ENCODE peak calls at places on chromosomes 12 and 14, in ten cellular contexts. One of them, this sample, is unnamed.

GRCh38 chr12:62290804-62291203 is 30.6 kb downstream of the USP15 start:
- DNase-seq in LoVo: no peak
- DNase-seq in activated naive CD4-positive, alpha-beta T cell: no peak
- DNase-seq in ELR: peak; percentile 16
- DNase-seq in T-helper 2 cell treated with Interferon-gamma antibody and Interleukin-4, amounts not matched to agents 5 μg/mL and 100 μg/mL, for 36 hours: no peak
- DNase-seq in stimulated activated CD4-positive, alpha-beta T cell treated with anti-CD3 and anti-CD28 coated beads, Interleukin-4, amount 100 ng/mL, for 1 hour: no peak
- DNase-seq in LHCN-M2: no peak
- DNase-seq in HFFc6: no peak
- DNase-seq in NCI-H2171 treated with DMSO at 0.1 percent for 48 hours: no peak
- DNase-seq in activated T-cell treated with anti-CD3 and anti-CD28 coated beads, Interleukin-2, amount 50 U/mL, for 4 hours: no peak
- DNase-seq in this sample: no peak

GRCh38 chr14:36647827-36648753 is 13.6 kb upstream of the PAX9 start:
- DNase-seq in HFFc6: no peak
- DNase-seq in LHCN-M2: peak; percentile 47
- DNase-seq in LoVo: peak; percentile 35
- DNase-seq in activated T-cell treated with anti-CD3 and anti-CD28 coated beads, Interleukin-2, amount 50 U/mL, for 4 hours: no peak
- DNase-seq in ELR: peak; percentile 23
- DNase-seq in NCI-H2171 treated with DMSO at 0.1 percent for 48 hours: peak; percentile 78
- DNase-seq in T-helper 2 cell treated with Interferon-gamma antibody and Interleukin-4, amounts not matched to agents 5 μg/mL and 100 μg/mL, for 36 hours: no peak
- DNase-seq in activated naive CD4-positive, alpha-beta T cell: no peak
- DNase-seq in stimulated activated CD4-positive, alpha-beta T cell treated with anti-CD3 and anti-CD28 coated beads, Interleukin-4, amount 100 ng/mL, for 1 hour: no peak
- DNase-seq in this sample: peak; percentile 48

GRCh38 chr12:8644345-8645248 is 18.0 kb downstream of the MFAP5 start:
- DNase-seq in stimulated activated CD4-positive, alpha-beta T cell treated with anti-CD3 and anti-CD28 coated beads, Interleukin-4, amount 100 ng/mL, for 1 hour: peak; percentile 23
- DNase-seq in HFFc6: no peak
- DNase-seq in LoVo: no peak
- DNase-seq in NCI-H2171 treated with DMSO at 0.1 percent for 48 hours: no peak
- DNase-seq in activated naive CD4-positive, alpha-beta T cell: no peak
- DNase-seq in activated T-cell treated with anti-CD3 and anti-CD28 coated beads, Interleukin-2, amount 50 U/mL, for 4 hours: peak; percentile 40
- DNase-seq in ELR: no peak
- DNase-seq in LHCN-M2: no peak
- DNase-seq in T-helper 2 cell treated with Interferon-gamma antibody and Interleukin-4, amounts not matched to agents 5 μg/mL and 100 μg/mL, for 36 hours: peak; percentile 66
- DNase-seq in this sample: peak; percentile 88

GRCh38 chr14:39175445-39176262 is 600 bp downstream of the PNN start:
- DNase-seq in activated T-cell treated with anti-CD3 and anti-CD28 coated beads, Interleukin-2, amount 50 U/mL, for 4 hours: no peak
- DNase-seq in LHCN-M2: peak; percentile 37
- DNase-seq in LoVo: peak; percentile 26
- DNase-seq in NCI-H2171 treated with DMSO at 0.1 percent for 48 hours: peak; percentile 57
- DNase-seq in activated naive CD4-positive, alpha-beta T cell: peak; percentile 50
- DNase-seq in ELR: peak; percentile 60
- DNase-seq in HFFc6: no peak
- DNase-seq in stimulated activated CD4-positive, alpha-beta T cell treated with anti-CD3 and anti-CD28 coated beads, Interleukin-4, amount 100 ng/mL, for 1 hour: peak; percentile 40
- DNase-seq in T-helper 2 cell treated with Interferon-gamma antibody and Interleukin-4, amounts not matched to agents 5 μg/mL and 100 μg/mL, for 36 hours: peak; percentile 45
- DNase-seq in this sample: peak; percentile 17

GRCh38 chr14:106657460-106657859 is 1131.1 kb downstream of the TMEM121 start:
- DNase-seq in T-helper 2 cell treated with Interferon-gamma antibody and Interleukin-4, amounts not matched to agents 5 μg/mL and 100 μg/mL, for 36 hours: no peak
- DNase-seq in activated T-cell treated with anti-CD3 and anti-CD28 coated beads, Interleukin-2, amount 50 U/mL, for 4 hours: peak; percentile 62
- DNase-seq in HFFc6: no peak
- DNase-seq in LoVo: no peak
- DNase-seq in LHCN-M2: no peak
- DNase-seq in ELR: no peak
- DNase-seq in activated naive CD4-positive, alpha-beta T cell: no peak
- DNase-seq in NCI-H2171 treated with DMSO at 0.1 percent for 48 hours: no peak
- DNase-seq in stimulated activated CD4-positive, alpha-beta T cell treated with anti-CD3 and anti-CD28 coated beads, Interleukin-4, amount 100 ng/mL, for 1 hour: peak; percentile 67
- DNase-seq in this sample: no peak

GRCh38 chr12:13222076-13222475 is 25.6 kb downstream of the EMP1 start:
- DNase-seq in HFFc6: no peak
- DNase-seq in LoVo: peak; percentile 94
- DNase-seq in T-helper 2 cell treated with Interferon-gamma antibody and Interleukin-4, amounts not matched to agents 5 μg/mL and 100 μg/mL, for 36 hours: no peak
- DNase-seq in activated naive CD4-positive, alpha-beta T cell: no peak
- DNase-seq in stimulated activated CD4-positive, alpha-beta T cell treated with anti-CD3 and anti-CD28 coated beads, Interleukin-4, amount 100 ng/mL, for 1 hour: no peak
- DNase-seq in ELR: peak; percentile 45
- DNase-seq in LHCN-M2: no peak
- DNase-seq in NCI-H2171 treated with DMSO at 0.1 percent for 48 hours: no peak
- DNase-seq in activated T-cell treated with anti-CD3 and anti-CD28 coated beads, Interleukin-2, amount 50 U/mL, for 4 hours: no peak
- DNase-seq in this sample: peak; percentile 49

GRCh38 chr12:93130371-93131049 is 201.4 kb upstream of the EEA1 start:
- DNase-seq in LHCN-M2: no peak
- DNase-seq in T-helper 2 cell treated with Interferon-gamma antibody and Interleukin-4, amounts not matched to agents 5 μg/mL and 100 μg/mL, for 36 hours: no peak
- DNase-seq in NCI-H2171 treated with DMSO at 0.1 percent for 48 hours: no peak
- DNase-seq in ELR: no peak
- DNase-seq in activated T-cell treated with anti-CD3 and anti-CD28 coated beads, Interleukin-2, amount 50 U/mL, for 4 hours: no peak
- DNase-seq in activated naive CD4-positive, alpha-beta T cell: no peak
- DNase-seq in HFFc6: no peak
- DNase-seq in LoVo: no peak
- DNase-seq in stimulated activated CD4-positive, alpha-beta T cell treated with anti-CD3 and anti-CD28 coated beads, Interleukin-4, amount 100 ng/mL, for 1 hour: no peak
- DNase-seq in this sample: no peak

GRCh38 chr14:22556021-22556989 is 32.7 kb downstream of the DAD1 start:
- DNase-seq in LoVo: no peak
- DNase-seq in T-helper 2 cell treated with Interferon-gamma antibody and Interleukin-4, amounts not matched to agents 5 μg/mL and 100 μg/mL, for 36 hours: peak; percentile 99
- DNase-seq in ELR: peak; percentile 93
- DNase-seq in activated T-cell treated with anti-CD3 and anti-CD28 coated beads, Interleukin-2, amount 50 U/mL, for 4 hours: peak; percentile 95
- DNase-seq in HFFc6: peak; percentile 68
- DNase-seq in activated naive CD4-positive, alpha-beta T cell: peak; percentile 85
- DNase-seq in stimulated activated CD4-positive, alpha-beta T cell treated with anti-CD3 and anti-CD28 coated beads, Interleukin-4, amount 100 ng/mL, for 1 hour: peak; percentile 90
- DNase-seq in LHCN-M2: peak; percentile 61
- DNase-seq in NCI-H2171 treated with DMSO at 0.1 percent for 48 hours: no peak
- DNase-seq in this sample: peak; percentile 91

GRCh38 chr12:94649349-94650142 is 811 bp downstream of the TMCC3 start:
- DNase-seq in HFFc6: no peak
- DNase-seq in LoVo: peak; percentile 69
- DNase-seq in activated naive CD4-positive, alpha-beta T cell: peak; percentile 3
- DNase-seq in LHCN-M2: peak; percentile 22
- DNase-seq in T-helper 2 cell treated with Interferon-gamma antibody and Interleukin-4, amounts not matched to agents 5 μg/mL and 100 μg/mL, for 36 hours: no peak
- DNase-seq in activated T-cell treated with anti-CD3 and anti-CD28 coated beads, Interleukin-2, amount 50 U/mL, for 4 hours: peak; percentile 16
- DNase-seq in stimulated activated CD4-positive, alpha-beta T cell treated with anti-CD3 and anti-CD28 coated beads, Interleukin-4, amount 100 ng/mL, for 1 hour: peak; percentile 35
- DNase-seq in NCI-H2171 treated with DMSO at 0.1 percent for 48 hours: peak; percentile 47
- DNase-seq in ELR: peak; percentile 54
- DNase-seq in this sample: peak; percentile 35

GRCh38 chr14:71684323-71684722 is 247.9 kb upstream of the RGS6 start:
- DNase-seq in ELR: no peak
- DNase-seq in NCI-H2171 treated with DMSO at 0.1 percent for 48 hours: no peak
- DNase-seq in LHCN-M2: no peak
- DNase-seq in activated T-cell treated with anti-CD3 and anti-CD28 coated beads, Interleukin-2, amount 50 U/mL, for 4 hours: no peak
- DNase-seq in HFFc6: no peak
- DNase-seq in activated naive CD4-positive, alpha-beta T cell: no peak
- DNase-seq in stimulated activated CD4-positive, alpha-beta T cell treated with anti-CD3 and anti-CD28 coated beads, Interleukin-4, amount 100 ng/mL, for 1 hour: no peak
- DNase-seq in T-helper 2 cell treated with Interferon-gamma antibody and Interleukin-4, amounts not matched to agents 5 μg/mL and 100 μg/mL, for 36 hours: no peak
- DNase-seq in LoVo: no peak
- DNase-seq in this sample: no peak

GRCh38 chr14:28766505-28767238 is at the start of gene FOXG1:
- DNase-seq in HFFc6: no peak
- DNase-seq in LoVo: no peak
- DNase-seq in NCI-H2171 treated with DMSO at 0.1 percent for 48 hours: peak; percentile 91
- DNase-seq in activated naive CD4-positive, alpha-beta T cell: no peak
- DNase-seq in stimulated activated CD4-positive, alpha-beta T cell treated with anti-CD3 and anti-CD28 coated beads, Interleukin-4, amount 100 ng/mL, for 1 hour: no peak
- DNase-seq in activated T-cell treated with anti-CD3 and anti-CD28 coated beads, Interleukin-2, amount 50 U/mL, for 4 hours: no peak
- DNase-seq in T-helper 2 cell treated with Interferon-gamma antibody and Interleukin-4, amounts not matched to agents 5 μg/mL and 100 μg/mL, for 36 hours: no peak
- DNase-seq in LHCN-M2: no peak
- DNase-seq in ELR: peak; percentile 61
- DNase-seq in this sample: no peak

GRCh38 chr14:102821252-102821651 is 44.0 kb downstream of the TRAF3 start:
- DNase-seq in NCI-H2171 treated with DMSO at 0.1 percent for 48 hours: no peak
- DNase-seq in LoVo: no peak
- DNase-seq in LHCN-M2: no peak
- DNase-seq in activated naive CD4-positive, alpha-beta T cell: no peak
- DNase-seq in activated T-cell treated with anti-CD3 and anti-CD28 coated beads, Interleukin-2, amount 50 U/mL, for 4 hours: no peak
- DNase-seq in HFFc6: no peak
- DNase-seq in ELR: peak; percentile 26
- DNase-seq in T-helper 2 cell treated with Interferon-gamma antibody and Interleukin-4, amounts not matched to agents 5 μg/mL and 100 μg/mL, for 36 hours: no peak
- DNase-seq in stimulated activated CD4-positive, alpha-beta T cell treated with anti-CD3 and anti-CD28 coated beads, Interleukin-4, amount 100 ng/mL, for 1 hour: no peak
- DNase-seq in this sample: no peak

GRCh38 chr12:4015225-4016076 is 142.3 kb upstream of the PARP11 start:
- DNase-seq in T-helper 2 cell treated with Interferon-gamma antibody and Interleukin-4, amounts not matched to agents 5 μg/mL and 100 μg/mL, for 36 hours: no peak
- DNase-seq in ELR: no peak
- DNase-seq in LHCN-M2: no peak
- DNase-seq in activated T-cell treated with anti-CD3 and anti-CD28 coated beads, Interleukin-2, amount 50 U/mL, for 4 hours: no peak
- DNase-seq in NCI-H2171 treated with DMSO at 0.1 percent for 48 hours: no peak
- DNase-seq in HFFc6: no peak
- DNase-seq in activated naive CD4-positive, alpha-beta T cell: no peak
- DNase-seq in LoVo: no peak
- DNase-seq in stimulated activated CD4-positive, alpha-beta T cell treated with anti-CD3 and anti-CD28 coated beads, Interleukin-4, amount 100 ng/mL, for 1 hour: no peak
- DNase-seq in this sample: no peak

GRCh38 chr14:67987596-67987995 is 168.0 kb downstream of the RAD51B start:
- DNase-seq in NCI-H2171 treated with DMSO at 0.1 percent for 48 hours: no peak
- DNase-seq in HFFc6: peak; percentile 58
- DNase-seq in activated T-cell treated with anti-CD3 and anti-CD28 coated beads, Interleukin-2, amount 50 U/mL, for 4 hours: no peak
- DNase-seq in LHCN-M2: peak; percentile 90
- DNase-seq in T-helper 2 cell treated with Interferon-gamma antibody and Interleukin-4, amounts not matched to agents 5 μg/mL and 100 μg/mL, for 36 hours: no peak
- DNase-seq in LoVo: no peak
- DNase-seq in activated naive CD4-positive, alpha-beta T cell: no peak
- DNase-seq in stimulated activated CD4-positive, alpha-beta T cell treated with anti-CD3 and anti-CD28 coated beads, Interleukin-4, amount 100 ng/mL, for 1 hour: no peak
- DNase-seq in ELR: peak; percentile 71
- DNase-seq in this sample: peak; percentile 52

GRCh38 chr14:83085725-83086124 is 1552.1 kb upstream of the SEL1L start:
- DNase-seq in activated naive CD4-positive, alpha-beta T cell: no peak
- DNase-seq in NCI-H2171 treated with DMSO at 0.1 percent for 48 hours: no peak
- DNase-seq in HFFc6: no peak
- DNase-seq in LoVo: no peak
- DNase-seq in LHCN-M2: no peak
- DNase-seq in stimulated activated CD4-positive, alpha-beta T cell treated with anti-CD3 and anti-CD28 coated beads, Interleukin-4, amount 100 ng/mL, for 1 hour: no peak
- DNase-seq in ELR: no peak
- DNase-seq in T-helper 2 cell treated with Interferon-gamma antibody and Interleukin-4, amounts not matched to agents 5 μg/mL and 100 μg/mL, for 36 hours: no peak
- DNase-seq in activated T-cell treated with anti-CD3 and anti-CD28 coated beads, Interleukin-2, amount 50 U/mL, for 4 hours: no peak
- DNase-seq in this sample: peak; percentile 4

GRCh38 chr12:26869908-26870459 is 37.0 kb upstream of the ITPR2 start:
- DNase-seq in stimulated activated CD4-positive, alpha-beta T cell treated with anti-CD3 and anti-CD28 coated beads, Interleukin-4, amount 100 ng/mL, for 1 hour: no peak
- DNase-seq in LHCN-M2: no peak
- DNase-seq in LoVo: no peak
- DNase-seq in ELR: no peak
- DNase-seq in HFFc6: no peak
- DNase-seq in T-helper 2 cell treated with Interferon-gamma antibody and Interleukin-4, amounts not matched to agents 5 μg/mL and 100 μg/mL, for 36 hours: no peak
- DNase-seq in activated T-cell treated with anti-CD3 and anti-CD28 coated beads, Interleukin-2, amount 50 U/mL, for 4 hours: no peak
- DNase-seq in NCI-H2171 treated with DMSO at 0.1 percent for 48 hours: no peak
- DNase-seq in activated naive CD4-positive, alpha-beta T cell: no peak
- DNase-seq in this sample: no peak

GRCh38 chr14:59118171-59118570 is 70.3 kb upstream of the DAAM1 start:
- DNase-seq in LoVo: no peak
- DNase-seq in activated T-cell treated with anti-CD3 and anti-CD28 coated beads, Interleukin-2, amount 50 U/mL, for 4 hours: no peak
- DNase-seq in NCI-H2171 treated with DMSO at 0.1 percent for 48 hours: no peak
- DNase-seq in stimulated activated CD4-positive, alpha-beta T cell treated with anti-CD3 and anti-CD28 coated beads, Interleukin-4, amount 100 ng/mL, for 1 hour: no peak
- DNase-seq in ELR: no peak
- DNase-seq in LHCN-M2: no peak
- DNase-seq in HFFc6: no peak
- DNase-seq in activated naive CD4-positive, alpha-beta T cell: no peak
- DNase-seq in T-helper 2 cell treated with Interferon-gamma antibody and Interleukin-4, amounts not matched to agents 5 μg/mL and 100 μg/mL, for 36 hours: no peak
- DNase-seq in this sample: no peak

GRCh38 chr12:127170271-127171180 is 1096.4 kb upstream of the TMEM132C start:
- DNase-seq in LoVo: no peak
- DNase-seq in NCI-H2171 treated with DMSO at 0.1 percent for 48 hours: no peak
- DNase-seq in LHCN-M2: peak; percentile 54
- DNase-seq in stimulated activated CD4-positive, alpha-beta T cell treated with anti-CD3 and anti-CD28 coated beads, Interleukin-4, amount 100 ng/mL, for 1 hour: no peak
- DNase-seq in ELR: no peak
- DNase-seq in HFFc6: peak; percentile 27
- DNase-seq in activated naive CD4-positive, alpha-beta T cell: no peak
- DNase-seq in T-helper 2 cell treated with Interferon-gamma antibody and Interleukin-4, amounts not matched to agents 5 μg/mL and 100 μg/mL, for 36 hours: no peak
- DNase-seq in activated T-cell treated with anti-CD3 and anti-CD28 coated beads, Interleukin-2, amount 50 U/mL, for 4 hours: no peak
- DNase-seq in this sample: no peak

GRCh38 chr12:85057370-85057963 is 21.3 kb downstream of the LRRIQ1 start:
- DNase-seq in activated naive CD4-positive, alpha-beta T cell: no peak
- DNase-seq in HFFc6: peak; percentile 25
- DNase-seq in LoVo: peak; percentile 60
- DNase-seq in T-helper 2 cell treated with Interferon-gamma antibody and Interleukin-4, amounts not matched to agents 5 μg/mL and 100 μg/mL, for 36 hours: no peak
- DNase-seq in NCI-H2171 treated with DMSO at 0.1 percent for 48 hours: peak; percentile 49
- DNase-seq in LHCN-M2: peak; percentile 44
- DNase-seq in ELR: peak; percentile 68
- DNase-seq in stimulated activated CD4-positive, alpha-beta T cell treated with anti-CD3 and anti-CD28 coated beads, Interleukin-4, amount 100 ng/mL, for 1 hour: no peak
- DNase-seq in activated T-cell treated with anti-CD3 and anti-CD28 coated beads, Interleukin-2, amount 50 U/mL, for 4 hours: no peak
- DNase-seq in this sample: peak; percentile 59

GRCh38 chr14:101878222-101879211 is 85.9 kb upstream of the DYNC1H1 start:
- DNase-seq in stimulated activated CD4-positive, alpha-beta T cell treated with anti-CD3 and anti-CD28 coated beads, Interleukin-4, amount 100 ng/mL, for 1 hour: no peak
- DNase-seq in LoVo: no peak
- DNase-seq in T-helper 2 cell treated with Interferon-gamma antibody and Interleukin-4, amounts not matched to agents 5 μg/mL and 100 μg/mL, for 36 hours: peak; percentile 42
- DNase-seq in ELR: no peak
- DNase-seq in activated T-cell treated with anti-CD3 and anti-CD28 coated beads, Interleukin-2, amount 50 U/mL, for 4 hours: no peak
- DNase-seq in LHCN-M2: peak; percentile 91
- DNase-seq in HFFc6: no peak
- DNase-seq in NCI-H2171 treated with DMSO at 0.1 percent for 48 hours: no peak
- DNase-seq in activated naive CD4-positive, alpha-beta T cell: no peak
- DNase-seq in this sample: no peak

GRCh38 chr12:54135621-54136027 is 53.2 kb downstream of the SMUG1 start:
- DNase-seq in LHCN-M2: no peak
- DNase-seq in ELR: no peak
- DNase-seq in HFFc6: no peak
- DNase-seq in NCI-H2171 treated with DMSO at 0.1 percent for 48 hours: no peak
- DNase-seq in activated naive CD4-positive, alpha-beta T cell: no peak
- DNase-seq in LoVo: peak; percentile 84
- DNase-seq in stimulated activated CD4-positive, alpha-beta T cell treated with anti-CD3 and anti-CD28 coated beads, Interleukin-4, amount 100 ng/mL, for 1 hour: no peak
- DNase-seq in activated T-cell treated with anti-CD3 and anti-CD28 coated beads, Interleukin-2, amount 50 U/mL, for 4 hours: no peak
- DNase-seq in T-helper 2 cell treated with Interferon-gamma antibody and Interleukin-4, amounts not matched to agents 5 μg/mL and 100 μg/mL, for 36 hours: no peak
- DNase-seq in this sample: no peak

GRCh38 chr12:22627351-22627750 is 2.4 kb downstream of the ETNK1 start:
- DNase-seq in LoVo: no peak
- DNase-seq in activated naive CD4-positive, alpha-beta T cell: no peak
- DNase-seq in T-helper 2 cell treated with Interferon-gamma antibody and Interleukin-4, amounts not matched to agents 5 μg/mL and 100 μg/mL, for 36 hours: no peak
- DNase-seq in ELR: peak; percentile 21
- DNase-seq in LHCN-M2: no peak
- DNase-seq in HFFc6: no peak
- DNase-seq in stimulated activated CD4-positive, alpha-beta T cell treated with anti-CD3 and anti-CD28 coated beads, Interleukin-4, amount 100 ng/mL, for 1 hour: no peak
- DNase-seq in NCI-H2171 treated with DMSO at 0.1 percent for 48 hours: no peak
- DNase-seq in activated T-cell treated with anti-CD3 and anti-CD28 coated beads, Interleukin-2, amount 50 U/mL, for 4 hours: no peak
- DNase-seq in this sample: no peak

GRCh38 chr12:107912421-107913004 is 138.0 kb downstream of the ASCL4 start:
- DNase-seq in activated naive CD4-positive, alpha-beta T cell: no peak
- DNase-seq in LHCN-M2: peak; percentile 11
- DNase-seq in stimulated activated CD4-positive, alpha-beta T cell treated with anti-CD3 and anti-CD28 coated beads, Interleukin-4, amount 100 ng/mL, for 1 hour: peak; percentile 67
- DNase-seq in T-helper 2 cell treated with Interferon-gamma antibody and Interleukin-4, amounts not matched to agents 5 μg/mL and 100 μg/mL, for 36 hours: peak; percentile 66
- DNase-seq in HFFc6: no peak
- DNase-seq in ELR: peak; percentile 30
- DNase-seq in LoVo: no peak
- DNase-seq in activated T-cell treated with anti-CD3 and anti-CD28 coated beads, Interleukin-2, amount 50 U/mL, for 4 hours: peak; percentile 37
- DNase-seq in NCI-H2171 treated with DMSO at 0.1 percent for 48 hours: no peak
- DNase-seq in this sample: peak; percentile 54

GRCh38 chr12:41653386-41654110 is 465.4 kb downstream of the PDZRN4 start:
- DNase-seq in HFFc6: no peak
- DNase-seq in T-helper 2 cell treated with Interferon-gamma antibody and Interleukin-4, amounts not matched to agents 5 μg/mL and 100 μg/mL, for 36 hours: no peak
- DNase-seq in NCI-H2171 treated with DMSO at 0.1 percent for 48 hours: no peak
- DNase-seq in activated T-cell treated with anti-CD3 and anti-CD28 coated beads, Interleukin-2, amount 50 U/mL, for 4 hours: no peak
- DNase-seq in stimulated activated CD4-positive, alpha-beta T cell treated with anti-CD3 and anti-CD28 coated beads, Interleukin-4, amount 100 ng/mL, for 1 hour: no peak
- DNase-seq in ELR: no peak
- DNase-seq in activated naive CD4-positive, alpha-beta T cell: no peak
- DNase-seq in LoVo: no peak
- DNase-seq in LHCN-M2: no peak
- DNase-seq in this sample: no peak

GRCh38 chr14:75277796-75278421 is 719 bp upstream of the FOS start:
- DNase-seq in stimulated activated CD4-positive, alpha-beta T cell treated with anti-CD3 and anti-CD28 coated beads, Interleukin-4, amount 100 ng/mL, for 1 hour: no peak
- DNase-seq in T-helper 2 cell treated with Interferon-gamma antibody and Interleukin-4, amounts not matched to agents 5 μg/mL and 100 μg/mL, for 36 hours: no peak
- DNase-seq in activated naive CD4-positive, alpha-beta T cell: no peak
- DNase-seq in LoVo: peak; percentile 21
- DNase-seq in NCI-H2171 treated with DMSO at 0.1 percent for 48 hours: peak; percentile 61
- DNase-seq in LHCN-M2: peak; percentile 36
- DNase-seq in HFFc6: no peak
- DNase-seq in activated T-cell treated with anti-CD3 and anti-CD28 coated beads, Interleukin-2, amount 50 U/mL, for 4 hours: no peak
- DNase-seq in ELR: no peak
- DNase-seq in this sample: peak; percentile 52

GRCh38 chr12:88108021-88108420 is 33.9 kb downstream of the CEP290 start:
- DNase-seq in activated naive CD4-positive, alpha-beta T cell: no peak
- DNase-seq in T-helper 2 cell treated with Interferon-gamma antibody and Interleukin-4, amounts not matched to agents 5 μg/mL and 100 μg/mL, for 36 hours: no peak
- DNase-seq in stimulated activated CD4-positive, alpha-beta T cell treated with anti-CD3 and anti-CD28 coated beads, Interleukin-4, amount 100 ng/mL, for 1 hour: no peak
- DNase-seq in HFFc6: peak; percentile 12
- DNase-seq in LoVo: no peak
- DNase-seq in LHCN-M2: peak; percentile 37
- DNase-seq in activated T-cell treated with anti-CD3 and anti-CD28 coated beads, Interleukin-2, amount 50 U/mL, for 4 hours: no peak
- DNase-seq in ELR: peak; percentile 46
- DNase-seq in NCI-H2171 treated with DMSO at 0.1 percent for 48 hours: no peak
- DNase-seq in this sample: peak; percentile 23

GRCh38 chr14:69038449-69039286 is 59.6 kb upstream of the ACTN1 start:
- DNase-seq in ELR: peak; percentile 88
- DNase-seq in NCI-H2171 treated with DMSO at 0.1 percent for 48 hours: no peak
- DNase-seq in HFFc6: peak; percentile 89
- DNase-seq in activated T-cell treated with anti-CD3 and anti-CD28 coated beads, Interleukin-2, amount 50 U/mL, for 4 hours: no peak
- DNase-seq in T-helper 2 cell treated with Interferon-gamma antibody and Interleukin-4, amounts not matched to agents 5 μg/mL and 100 μg/mL, for 36 hours: no peak
- DNase-seq in LoVo: no peak
- DNase-seq in activated naive CD4-positive, alpha-beta T cell: no peak
- DNase-seq in stimulated activated CD4-positive, alpha-beta T cell treated with anti-CD3 and anti-CD28 coated beads, Interleukin-4, amount 100 ng/mL, for 1 hour: no peak
- DNase-seq in LHCN-M2: peak; percentile 54
- DNase-seq in this sample: no peak

GRCh38 chr12:66438601-66439000 is 136.3 kb downstream of the HELB start:
- DNase-seq in stimulated activated CD4-positive, alpha-beta T cell treated with anti-CD3 and anti-CD28 coated beads, Interleukin-4, amount 100 ng/mL, for 1 hour: no peak
- DNase-seq in NCI-H2171 treated with DMSO at 0.1 percent for 48 hours: no peak
- DNase-seq in HFFc6: peak; percentile 43
- DNase-seq in LoVo: no peak
- DNase-seq in LHCN-M2: peak; percentile 50
- DNase-seq in activated T-cell treated with anti-CD3 and anti-CD28 coated beads, Interleukin-2, amount 50 U/mL, for 4 hours: no peak
- DNase-seq in ELR: peak; percentile 10
- DNase-seq in T-helper 2 cell treated with Interferon-gamma antibody and Interleukin-4, amounts not matched to agents 5 μg/mL and 100 μg/mL, for 36 hours: no peak
- DNase-seq in activated naive CD4-positive, alpha-beta T cell: no peak
- DNase-seq in this sample: peak; percentile 8